ENCODE peak calls at places on chromosome 5, in nine cellular contexts. One of them, this sample, is unnamed.

GRCh38 chr5:143019614-143020515 is 249.7 kb downstream of the ARHGAP26 start:
- DNase-seq in activated T-cell treated with anti-CD3 and anti-CD28 coated beads, Interleukin-2, amount 50 U/mL, for 1 hour: no peak
- DNase-seq in upper lobe of right lung: no peak
- DNase-seq in T-helper 2 cell: no peak
- DNase-seq in effector memory CD8-positive, alpha-beta T cell: no peak
- DNase-seq in stimulated activated effector memory CD8-positive, alpha-beta T cell treated with anti-CD3 and anti-CD28 coated beads, Interleukin-12 subunit alpha, Interleukin-12 subunit beta, amount 100 ng/mL, for 72 hours: no peak
- DNase-seq in iPS DF 6.9: no peak
- DNase-seq in mammary epithelial cell: no peak
- DNase-seq in activated CD8-positive, alpha-beta memory T cell treated with anti-CD3 and anti-CD28 coated beads, Interleukin-2, amount 50 U/mL, for 48 hours: no peak
- DNase-seq in this sample: no peak

GRCh38 chr5:137158691-137159090 is 340.4 kb downstream of the SPOCK1 start:
- DNase-seq in activated T-cell treated with anti-CD3 and anti-CD28 coated beads, Interleukin-2, amount 50 U/mL, for 1 hour: no peak
- DNase-seq in upper lobe of right lung: no peak
- DNase-seq in T-helper 2 cell: no peak
- DNase-seq in effector memory CD8-positive, alpha-beta T cell: no peak
- DNase-seq in stimulated activated effector memory CD8-positive, alpha-beta T cell treated with anti-CD3 and anti-CD28 coated beads, Interleukin-12 subunit alpha, Interleukin-12 subunit beta, amount 100 ng/mL, for 72 hours: no peak
- DNase-seq in iPS DF 6.9: no peak
- DNase-seq in mammary epithelial cell: no peak
- DNase-seq in activated CD8-positive, alpha-beta memory T cell treated with anti-CD3 and anti-CD28 coated beads, Interleukin-2, amount 50 U/mL, for 48 hours: no peak
- DNase-seq in this sample: no peak

GRCh38 chr5:60918466-60918865 is 26.4 kb downstream of the ERCC8 start:
- DNase-seq in activated T-cell treated with anti-CD3 and anti-CD28 coated beads, Interleukin-2, amount 50 U/mL, for 1 hour: no peak
- DNase-seq in upper lobe of right lung: no peak
- DNase-seq in T-helper 2 cell: no peak
- DNase-seq in effector memory CD8-positive, alpha-beta T cell: no peak
- DNase-seq in stimulated activated effector memory CD8-positive, alpha-beta T cell treated with anti-CD3 and anti-CD28 coated beads, Interleukin-12 subunit alpha, Interleukin-12 subunit beta, amount 100 ng/mL, for 72 hours: no peak
- DNase-seq in iPS DF 6.9: no peak
- DNase-seq in mammary epithelial cell: no peak
- DNase-seq in activated CD8-positive, alpha-beta memory T cell treated with anti-CD3 and anti-CD28 coated beads, Interleukin-2, amount 50 U/mL, for 48 hours: no peak
- DNase-seq in this sample: no peak

GRCh38 chr5:14036514-14036913 is 92.0 kb upstream of the DNAH5 start:
- DNase-seq in activated T-cell treated with anti-CD3 and anti-CD28 coated beads, Interleukin-2, amount 50 U/mL, for 1 hour: no peak
- DNase-seq in upper lobe of right lung: no peak
- DNase-seq in T-helper 2 cell: no peak
- DNase-seq in effector memory CD8-positive, alpha-beta T cell: no peak
- DNase-seq in stimulated activated effector memory CD8-positive, alpha-beta T cell treated with anti-CD3 and anti-CD28 coated beads, Interleukin-12 subunit alpha, Interleukin-12 subunit beta, amount 100 ng/mL, for 72 hours: no peak
- DNase-seq in iPS DF 6.9: no peak
- DNase-seq in mammary epithelial cell: peak; percentile 45
- DNase-seq in activated CD8-positive, alpha-beta memory T cell treated with anti-CD3 and anti-CD28 coated beads, Interleukin-2, amount 50 U/mL, for 48 hours: no peak
- DNase-seq in this sample: no peak

GRCh38 chr5:30561771-30562170 is 631.7 kb upstream of the CDH6 start:
- DNase-seq in activated T-cell treated with anti-CD3 and anti-CD28 coated beads, Interleukin-2, amount 50 U/mL, for 1 hour: no peak
- DNase-seq in upper lobe of right lung: no peak
- DNase-seq in T-helper 2 cell: no peak
- DNase-seq in effector memory CD8-positive, alpha-beta T cell: no peak
- DNase-seq in stimulated activated effector memory CD8-positive, alpha-beta T cell treated with anti-CD3 and anti-CD28 coated beads, Interleukin-12 subunit alpha, Interleukin-12 subunit beta, amount 100 ng/mL, for 72 hours: no peak
- DNase-seq in iPS DF 6.9: no peak
- DNase-seq in mammary epithelial cell: no peak
- DNase-seq in activated CD8-positive, alpha-beta memory T cell treated with anti-CD3 and anti-CD28 coated beads, Interleukin-2, amount 50 U/mL, for 48 hours: no peak
- DNase-seq in this sample: no peak

GRCh38 chr5:9818340-9818845 is 188.2 kb upstream of the TAS2R1 start:
- DNase-seq in activated T-cell treated with anti-CD3 and anti-CD28 coated beads, Interleukin-2, amount 50 U/mL, for 1 hour: no peak
- DNase-seq in upper lobe of right lung: no peak
- DNase-seq in T-helper 2 cell: no peak
- DNase-seq in effector memory CD8-positive, alpha-beta T cell: no peak
- DNase-seq in stimulated activated effector memory CD8-positive, alpha-beta T cell treated with anti-CD3 and anti-CD28 coated beads, Interleukin-12 subunit alpha, Interleukin-12 subunit beta, amount 100 ng/mL, for 72 hours: no peak
- DNase-seq in iPS DF 6.9: no peak
- DNase-seq in mammary epithelial cell: no peak
- DNase-seq in activated CD8-positive, alpha-beta memory T cell treated with anti-CD3 and anti-CD28 coated beads, Interleukin-2, amount 50 U/mL, for 48 hours: no peak
- DNase-seq in this sample: no peak

GRCh38 chr5:21615195-21615765 is 1237.9 kb downstream of the CDH12 start:
- DNase-seq in activated T-cell treated with anti-CD3 and anti-CD28 coated beads, Interleukin-2, amount 50 U/mL, for 1 hour: no peak
- DNase-seq in upper lobe of right lung: no peak
- DNase-seq in T-helper 2 cell: no peak
- DNase-seq in effector memory CD8-positive, alpha-beta T cell: no peak
- DNase-seq in stimulated activated effector memory CD8-positive, alpha-beta T cell treated with anti-CD3 and anti-CD28 coated beads, Interleukin-12 subunit alpha, Interleukin-12 subunit beta, amount 100 ng/mL, for 72 hours: no peak
- DNase-seq in iPS DF 6.9: no peak
- DNase-seq in mammary epithelial cell: no peak
- DNase-seq in activated CD8-positive, alpha-beta memory T cell treated with anti-CD3 and anti-CD28 coated beads, Interleukin-2, amount 50 U/mL, for 48 hours: no peak
- DNase-seq in this sample: no peak

GRCh38 chr5:139758510-139759036 is 37.0 kb upstream of the PSD2 start:
- DNase-seq in activated T-cell treated with anti-CD3 and anti-CD28 coated beads, Interleukin-2, amount 50 U/mL, for 1 hour: no peak
- DNase-seq in upper lobe of right lung: no peak
- DNase-seq in T-helper 2 cell: no peak
- DNase-seq in effector memory CD8-positive, alpha-beta T cell: no peak
- DNase-seq in stimulated activated effector memory CD8-positive, alpha-beta T cell treated with anti-CD3 and anti-CD28 coated beads, Interleukin-12 subunit alpha, Interleukin-12 subunit beta, amount 100 ng/mL, for 72 hours: no peak
- DNase-seq in iPS DF 6.9: no peak
- DNase-seq in mammary epithelial cell: no peak
- DNase-seq in activated CD8-positive, alpha-beta memory T cell treated with anti-CD3 and anti-CD28 coated beads, Interleukin-2, amount 50 U/mL, for 48 hours: no peak
- DNase-seq in this sample: no peak

GRCh38 chr5:135964670-135965320 is 10.0 kb upstream of the LECT2 start:
- DNase-seq in activated T-cell treated with anti-CD3 and anti-CD28 coated beads, Interleukin-2, amount 50 U/mL, for 1 hour: no peak
- DNase-seq in upper lobe of right lung: no peak
- DNase-seq in T-helper 2 cell: no peak
- DNase-seq in effector memory CD8-positive, alpha-beta T cell: no peak
- DNase-seq in stimulated activated effector memory CD8-positive, alpha-beta T cell treated with anti-CD3 and anti-CD28 coated beads, Interleukin-12 subunit alpha, Interleukin-12 subunit beta, amount 100 ng/mL, for 72 hours: no peak
- DNase-seq in iPS DF 6.9: no peak
- DNase-seq in mammary epithelial cell: no peak
- DNase-seq in activated CD8-positive, alpha-beta memory T cell treated with anti-CD3 and anti-CD28 coated beads, Interleukin-2, amount 50 U/mL, for 48 hours: no peak
- DNase-seq in this sample: no peak

GRCh38 chr5:138927979-138928378 is 52.8 kb upstream of the LRRTM2 start:
- DNase-seq in activated T-cell treated with anti-CD3 and anti-CD28 coated beads, Interleukin-2, amount 50 U/mL, for 1 hour: no peak
- DNase-seq in upper lobe of right lung: peak; percentile 70
- DNase-seq in T-helper 2 cell: no peak
- DNase-seq in effector memory CD8-positive, alpha-beta T cell: no peak
- DNase-seq in stimulated activated effector memory CD8-positive, alpha-beta T cell treated with anti-CD3 and anti-CD28 coated beads, Interleukin-12 subunit alpha, Interleukin-12 subunit beta, amount 100 ng/mL, for 72 hours: no peak
- DNase-seq in iPS DF 6.9: no peak
- DNase-seq in mammary epithelial cell: no peak
- DNase-seq in activated CD8-positive, alpha-beta memory T cell treated with anti-CD3 and anti-CD28 coated beads, Interleukin-2, amount 50 U/mL, for 48 hours: no peak
- DNase-seq in this sample: peak; percentile 32

GRCh38 chr5:143594913-143595818 is 191.7 kb upstream of the NR3C1 start:
- DNase-seq in activated T-cell treated with anti-CD3 and anti-CD28 coated beads, Interleukin-2, amount 50 U/mL, for 1 hour: no peak
- DNase-seq in upper lobe of right lung: no peak
- DNase-seq in T-helper 2 cell: no peak
- DNase-seq in effector memory CD8-positive, alpha-beta T cell: no peak
- DNase-seq in stimulated activated effector memory CD8-positive, alpha-beta T cell treated with anti-CD3 and anti-CD28 coated beads, Interleukin-12 subunit alpha, Interleukin-12 subunit beta, amount 100 ng/mL, for 72 hours: no peak
- DNase-seq in iPS DF 6.9: no peak
- DNase-seq in mammary epithelial cell: peak; percentile 56
- DNase-seq in activated CD8-positive, alpha-beta memory T cell treated with anti-CD3 and anti-CD28 coated beads, Interleukin-2, amount 50 U/mL, for 48 hours: no peak
- DNase-seq in this sample: no peak

GRCh38 chr5:175848676-175849075 is 22.7 kb upstream of the CPLX2 start:
- DNase-seq in activated T-cell treated with anti-CD3 and anti-CD28 coated beads, Interleukin-2, amount 50 U/mL, for 1 hour: no peak
- DNase-seq in upper lobe of right lung: no peak
- DNase-seq in T-helper 2 cell: no peak
- DNase-seq in effector memory CD8-positive, alpha-beta T cell: no peak
- DNase-seq in stimulated activated effector memory CD8-positive, alpha-beta T cell treated with anti-CD3 and anti-CD28 coated beads, Interleukin-12 subunit alpha, Interleukin-12 subunit beta, amount 100 ng/mL, for 72 hours: no peak
- DNase-seq in iPS DF 6.9: no peak
- DNase-seq in mammary epithelial cell: no peak
- DNase-seq in activated CD8-positive, alpha-beta memory T cell treated with anti-CD3 and anti-CD28 coated beads, Interleukin-2, amount 50 U/mL, for 48 hours: no peak
- DNase-seq in this sample: no peak

GRCh38 chr5:134038143-134038542 is 33.4 kb upstream of the VDAC1 start:
- DNase-seq in activated T-cell treated with anti-CD3 and anti-CD28 coated beads, Interleukin-2, amount 50 U/mL, for 1 hour: no peak
- DNase-seq in upper lobe of right lung: no peak
- DNase-seq in T-helper 2 cell: no peak
- DNase-seq in effector memory CD8-positive, alpha-beta T cell: no peak
- DNase-seq in stimulated activated effector memory CD8-positive, alpha-beta T cell treated with anti-CD3 and anti-CD28 coated beads, Interleukin-12 subunit alpha, Interleukin-12 subunit beta, amount 100 ng/mL, for 72 hours: no peak
- DNase-seq in iPS DF 6.9: no peak
- DNase-seq in mammary epithelial cell: no peak
- DNase-seq in activated CD8-positive, alpha-beta memory T cell treated with anti-CD3 and anti-CD28 coated beads, Interleukin-2, amount 50 U/mL, for 48 hours: no peak
- DNase-seq in this sample: peak; percentile 12

GRCh38 chr5:178143901-178144300 is 9.8 kb downstream of the NHP2 start:
- DNase-seq in activated T-cell treated with anti-CD3 and anti-CD28 coated beads, Interleukin-2, amount 50 U/mL, for 1 hour: no peak
- DNase-seq in upper lobe of right lung: no peak
- DNase-seq in T-helper 2 cell: no peak
- DNase-seq in effector memory CD8-positive, alpha-beta T cell: no peak
- DNase-seq in stimulated activated effector memory CD8-positive, alpha-beta T cell treated with anti-CD3 and anti-CD28 coated beads, Interleukin-12 subunit alpha, Interleukin-12 subunit beta, amount 100 ng/mL, for 72 hours: no peak
- DNase-seq in iPS DF 6.9: no peak
- DNase-seq in mammary epithelial cell: no peak
- DNase-seq in activated CD8-positive, alpha-beta memory T cell treated with anti-CD3 and anti-CD28 coated beads, Interleukin-2, amount 50 U/mL, for 48 hours: no peak
- DNase-seq in this sample: no peak

GRCh38 chr5:176152191-176152932 is 85.9 kb upstream of the SIMC1 start:
- DNase-seq in activated T-cell treated with anti-CD3 and anti-CD28 coated beads, Interleukin-2, amount 50 U/mL, for 1 hour: no peak
- DNase-seq in upper lobe of right lung: no peak
- DNase-seq in T-helper 2 cell: no peak
- DNase-seq in effector memory CD8-positive, alpha-beta T cell: no peak
- DNase-seq in stimulated activated effector memory CD8-positive, alpha-beta T cell treated with anti-CD3 and anti-CD28 coated beads, Interleukin-12 subunit alpha, Interleukin-12 subunit beta, amount 100 ng/mL, for 72 hours: no peak
- DNase-seq in iPS DF 6.9: no peak
- DNase-seq in mammary epithelial cell: no peak
- DNase-seq in activated CD8-positive, alpha-beta memory T cell treated with anti-CD3 and anti-CD28 coated beads, Interleukin-2, amount 50 U/mL, for 48 hours: no peak
- DNase-seq in this sample: no peak

GRCh38 chr5:72154076-72154756 is 46.9 kb downstream of the MAP1B start:
- DNase-seq in activated T-cell treated with anti-CD3 and anti-CD28 coated beads, Interleukin-2, amount 50 U/mL, for 1 hour: no peak
- DNase-seq in upper lobe of right lung: no peak
- DNase-seq in T-helper 2 cell: no peak
- DNase-seq in effector memory CD8-positive, alpha-beta T cell: no peak
- DNase-seq in stimulated activated effector memory CD8-positive, alpha-beta T cell treated with anti-CD3 and anti-CD28 coated beads, Interleukin-12 subunit alpha, Interleukin-12 subunit beta, amount 100 ng/mL, for 72 hours: no peak
- DNase-seq in iPS DF 6.9: no peak
- DNase-seq in mammary epithelial cell: no peak
- DNase-seq in activated CD8-positive, alpha-beta memory T cell treated with anti-CD3 and anti-CD28 coated beads, Interleukin-2, amount 50 U/mL, for 48 hours: no peak
- DNase-seq in this sample: no peak

GRCh38 chr5:111135406-111135805 is 43.3 kb downstream of the WDR36 start:
- DNase-seq in activated T-cell treated with anti-CD3 and anti-CD28 coated beads, Interleukin-2, amount 50 U/mL, for 1 hour: no peak
- DNase-seq in upper lobe of right lung: no peak
- DNase-seq in T-helper 2 cell: no peak
- DNase-seq in effector memory CD8-positive, alpha-beta T cell: no peak
- DNase-seq in stimulated activated effector memory CD8-positive, alpha-beta T cell treated with anti-CD3 and anti-CD28 coated beads, Interleukin-12 subunit alpha, Interleukin-12 subunit beta, amount 100 ng/mL, for 72 hours: no peak
- DNase-seq in iPS DF 6.9: no peak
- DNase-seq in mammary epithelial cell: no peak
- DNase-seq in activated CD8-positive, alpha-beta memory T cell treated with anti-CD3 and anti-CD28 coated beads, Interleukin-2, amount 50 U/mL, for 48 hours: no peak
- DNase-seq in this sample: no peak

GRCh38 chr5:145855842-145856267 is 17.0 kb downstream of the GRXCR2 start:
- DNase-seq in activated T-cell treated with anti-CD3 and anti-CD28 coated beads, Interleukin-2, amount 50 U/mL, for 1 hour: no peak
- DNase-seq in upper lobe of right lung: no peak
- DNase-seq in T-helper 2 cell: no peak
- DNase-seq in effector memory CD8-positive, alpha-beta T cell: no peak
- DNase-seq in stimulated activated effector memory CD8-positive, alpha-beta T cell treated with anti-CD3 and anti-CD28 coated beads, Interleukin-12 subunit alpha, Interleukin-12 subunit beta, amount 100 ng/mL, for 72 hours: no peak
- DNase-seq in iPS DF 6.9: no peak
- DNase-seq in mammary epithelial cell: peak; percentile 13
- DNase-seq in activated CD8-positive, alpha-beta memory T cell treated with anti-CD3 and anti-CD28 coated beads, Interleukin-2, amount 50 U/mL, for 48 hours: no peak
- DNase-seq in this sample: no peak